ENCODE peak calls at places on chromosomes 12 and 14, in eight cellular contexts. Q is cerebellum, H is AG04449, W is iPS-NIHi11, T is GM18507, F is RPMI7951, Y is GM20000, Z is Panc1. D is an unnamed sample.

GRCh38 chr12:16272222-16272621 is 5.3 kb downstream of the SLC15A5 start:
- DNase-seq in T (no peak), W (no peak), Z (no peak), Y (no peak), F (no peak), Q (no peak), H (no peak), D (no peak)

GRCh38 chr14:91177073-91177796 is 63.4 kb downstream of the DGLUCY start:
- DNase-seq in Y (peak; percentile 71), T (peak; percentile 48), F (peak; percentile 69), Z (peak; percentile 46), H (no peak), W (peak; percentile 71), Q (peak; percentile 44), D (peak; percentile 82)

GRCh38 chr12:51721281-51721940 is 127.1 kb downstream of the FIGNL2 start:
- DNase-seq in Q (peak; percentile 46), W (peak; percentile 78), H (no peak), Y (no peak), F (no peak), T (no peak), Z (no peak), D (no peak)

GRCh38 chr12:53048033-53048779 is 1.7 kb upstream of the TNS2 start:
- DNase-seq in Z (no peak), Y (no peak), T (no peak), H (no peak), W (no peak), F (peak; percentile 43), Q (peak; percentile 81), D (no peak)

GRCh38 chr14:61625171-61625570 is 70.1 kb upstream of the HIF1A start:
- DNase-seq in Y (no peak), Z (no peak), T (no peak), H (no peak), Q (no peak), F (peak; percentile 65), W (no peak), D (no peak)

GRCh38 chr12:16165506-16165905 is 112.0 kb downstream of the SLC15A5 start:
- DNase-seq in Z (no peak), T (no peak), Q (no peak), Y (peak; percentile 19), F (peak; percentile 14), H (peak; percentile 3), W (peak; percentile 54), D (peak; percentile 72)

GRCh38 chr14:75196468-75196867 is 20.1 kb upstream of the TMED10 start:
- DNase-seq in W (no peak), Y (no peak), Z (no peak), Q (no peak), F (no peak), T (no peak), H (no peak), D (peak; percentile 34)

GRCh38 chr12:54306925-54307731 is 6.3 kb upstream of the NFE2 start:
- DNase-seq in Y (no peak), H (no peak), T (no peak), F (peak; percentile 75), Q (no peak), W (peak; percentile 63), Z (no peak), D (no peak)

GRCh38 chr12:46266382-46266791 is 2.5 kb downstream of the SLC38A1 start:
- DNase-seq in W (no peak), F (no peak), H (no peak), Z (no peak), Q (peak; percentile 30), T (no peak), Y (no peak), D (peak; percentile 42)

GRCh38 chr12:108399514-108399913 is 60.4 kb upstream of the CMKLR1 start:
- DNase-seq in F (peak; percentile 82), H (no peak), Q (peak; percentile 70), T (no peak), W (no peak), Z (no peak), Y (no peak), D (no peak)

GRCh38 chr12:42625611-42626010 is 36.1 kb upstream of the PRICKLE1 start:
- DNase-seq in Z (no peak), F (peak; percentile 34), Q (no peak), H (no peak), Y (no peak), W (no peak), T (no peak), D (no peak)

GRCh38 chr12:110743571-110744093 is 941 bp upstream of the PPP1CC start:
- DNase-seq in Q (peak; percentile 40), W (no peak), T (no peak), Z (no peak), F (peak; percentile 36), H (no peak), Y (no peak), D (no peak)

GRCh38 chr14:74514471-74514932 is 20.9 kb downstream of the ISCA2 start:
- DNase-seq in Q (no peak), Z (no peak), Y (peak; percentile 28), W (no peak), F (peak; percentile 91), H (no peak), T (no peak), D (no peak)

GRCh38 chr14:71739273-71739990 is 192.8 kb upstream of the RGS6 start:
- DNase-seq in Y (no peak), T (no peak), Z (no peak), H (no peak), Q (no peak), F (no peak), W (peak; percentile 32), D (no peak)

GRCh38 chr12:28367993-28368392 is 177.7 kb downstream of the CCDC91 start:
- DNase-seq in Y (no peak), F (no peak), T (no peak), Z (no peak), W (no peak), Q (no peak), H (no peak), D (no peak)

GRCh38 chr12:81114241-81114640 is 36.4 kb downstream of the ACSS3 start:
- DNase-seq in W (no peak), H (no peak), Z (no peak), Y (no peak), F (no peak), T (no peak), Q (no peak), D (no peak)

GRCh38 chr14:39459795-39460478 is 27.7 kb upstream of the FBXO33 start:
- DNase-seq in Z (no peak), T (no peak), Q (no peak), W (no peak), F (no peak), Y (no peak), H (no peak), D (no peak)

GRCh38 chr12:14373202-14373601 is 7.7 kb downstream of the ATF7IP start:
- DNase-seq in H (no peak), Q (no peak), W (no peak), T (no peak), F (peak; percentile 84), Y (no peak), Z (no peak), D (no peak)

GRCh38 chr14:102727336-102728095 is 49.7 kb upstream of the TRAF3 start:
- DNase-seq in Q (no peak), W (no peak), F (no peak), Y (no peak), Z (no peak), H (no peak), T (no peak), D (no peak)

GRCh38 chr14:104688755-104689619 is at the start of gene INF2:
- DNase-seq in Q (peak; percentile 36), Y (peak; percentile 96), W (peak; percentile 90), Z (no peak), T (peak; percentile 87), F (peak; percentile 63), H (no peak), D (peak; percentile 72)

GRCh38 chr12:24754690-24755638 is 193.9 kb downstream of the BCAT1 start:
- DNase-seq in T (no peak), Z (no peak), H (peak; percentile 59), W (no peak), F (peak; percentile 80), Q (no peak), Y (no peak), D (no peak)

GRCh38 chr14:99179946-99180345 is 92.1 kb downstream of the BCL11B start:
- DNase-seq in H (no peak), W (no peak), Y (no peak), Z (no peak), T (no peak), Q (no peak), F (no peak), D (no peak)